ENCODE peak calls at places on chromosomes 12 and 14, in ten cellular contexts. One of them, this sample, is unnamed.

GRCh38 chr12:48770756-48771155 is 18.1 kb downstream of the ADCY6 start:
- DNase-seq in heart left ventricle: no peak
- DNase-seq in heart right ventricle: no peak
- DNase-seq in right atrium auricular region: no peak
- DNase-seq in fibroblast of pulmonary artery: no peak
- DNase-seq in Peyer's patch: no peak
- DNase-seq in GM12865: no peak
- DNase-seq in A549: no peak
- DNase-seq in naive thymus-derived CD4-positive, alpha-beta T cell: no peak
- DNase-seq in ovary: no peak
- DNase-seq in this sample: no peak

GRCh38 chr14:100529561-100530031 is 57.6 kb downstream of the BEGAIN start:
- DNase-seq in heart left ventricle: no peak
- DNase-seq in heart right ventricle: peak; percentile 2
- DNase-seq in right atrium auricular region: peak; percentile 42
- DNase-seq in fibroblast of pulmonary artery: no peak
- DNase-seq in Peyer's patch: peak; percentile 44
- DNase-seq in GM12865: no peak
- DNase-seq in A549: no peak
- DNase-seq in naive thymus-derived CD4-positive, alpha-beta T cell: no peak
- DNase-seq in ovary: no peak
- DNase-seq in this sample: no peak

GRCh38 chr12:57341275-57341990 is 89.4 kb downstream of the R3HDM2 start:
- DNase-seq in heart left ventricle: no peak
- DNase-seq in heart right ventricle: peak; percentile 11
- DNase-seq in right atrium auricular region: no peak
- DNase-seq in fibroblast of pulmonary artery: peak; percentile 30
- DNase-seq in Peyer's patch: no peak
- DNase-seq in GM12865: no peak
- DNase-seq in A549: peak; percentile 74
- DNase-seq in naive thymus-derived CD4-positive, alpha-beta T cell: no peak
- DNase-seq in ovary: no peak
- DNase-seq in this sample: no peak

GRCh38 chr12:106233011-106233410 is 14.8 kb downstream of the CKAP4 start:
- DNase-seq in heart left ventricle: no peak
- DNase-seq in heart right ventricle: no peak
- DNase-seq in right atrium auricular region: no peak
- DNase-seq in fibroblast of pulmonary artery: no peak
- DNase-seq in Peyer's patch: no peak
- DNase-seq in GM12865: no peak
- DNase-seq in A549: no peak
- DNase-seq in naive thymus-derived CD4-positive, alpha-beta T cell: no peak
- DNase-seq in ovary: no peak
- DNase-seq in this sample: no peak

GRCh38 chr14:36522972-36523685 is 3.1 kb upstream of the NKX2-1 start:
- DNase-seq in heart left ventricle: no peak
- DNase-seq in heart right ventricle: no peak
- DNase-seq in right atrium auricular region: no peak
- DNase-seq in fibroblast of pulmonary artery: no peak
- DNase-seq in Peyer's patch: no peak
- DNase-seq in GM12865: no peak
- DNase-seq in A549: no peak
- DNase-seq in naive thymus-derived CD4-positive, alpha-beta T cell: no peak
- DNase-seq in ovary: no peak
- DNase-seq in this sample: no peak

GRCh38 chr14:33229269-33229924 is 290.7 kb downstream of the NPAS3 start:
- DNase-seq in heart left ventricle: no peak
- DNase-seq in heart right ventricle: no peak
- DNase-seq in right atrium auricular region: no peak
- DNase-seq in fibroblast of pulmonary artery: peak; percentile 36
- DNase-seq in Peyer's patch: no peak
- DNase-seq in GM12865: no peak
- DNase-seq in A549: no peak
- DNase-seq in naive thymus-derived CD4-positive, alpha-beta T cell: no peak
- DNase-seq in ovary: no peak
- DNase-seq in this sample: no peak

GRCh38 chr12:125065753-125066570 is 727 bp downstream of the AACS start:
- DNase-seq in heart left ventricle: no peak
- DNase-seq in heart right ventricle: no peak
- DNase-seq in right atrium auricular region: no peak
- DNase-seq in fibroblast of pulmonary artery: no peak
- DNase-seq in Peyer's patch: no peak
- DNase-seq in GM12865: no peak
- DNase-seq in A549: no peak
- DNase-seq in naive thymus-derived CD4-positive, alpha-beta T cell: no peak
- DNase-seq in ovary: no peak
- DNase-seq in this sample: no peak

GRCh38 chr14:49294736-49295135 is 291.4 kb downstream of the RPS29 start:
- DNase-seq in heart left ventricle: no peak
- DNase-seq in heart right ventricle: no peak
- DNase-seq in right atrium auricular region: no peak
- DNase-seq in fibroblast of pulmonary artery: no peak
- DNase-seq in Peyer's patch: no peak
- DNase-seq in GM12865: no peak
- DNase-seq in A549: no peak
- DNase-seq in naive thymus-derived CD4-positive, alpha-beta T cell: no peak
- DNase-seq in ovary: no peak
- DNase-seq in this sample: no peak

GRCh38 chr12:14193623-14194022 is 171.9 kb upstream of the ATF7IP start:
- DNase-seq in heart left ventricle: no peak
- DNase-seq in heart right ventricle: no peak
- DNase-seq in right atrium auricular region: no peak
- DNase-seq in fibroblast of pulmonary artery: no peak
- DNase-seq in Peyer's patch: no peak
- DNase-seq in GM12865: no peak
- DNase-seq in A549: no peak
- DNase-seq in naive thymus-derived CD4-positive, alpha-beta T cell: no peak
- DNase-seq in ovary: no peak
- DNase-seq in this sample: no peak

GRCh38 chr14:53946071-53946403 is 10.6 kb downstream of the BMP4 start:
- DNase-seq in heart left ventricle: no peak
- DNase-seq in heart right ventricle: no peak
- DNase-seq in right atrium auricular region: no peak
- DNase-seq in fibroblast of pulmonary artery: no peak
- DNase-seq in Peyer's patch: no peak
- DNase-seq in GM12865: no peak
- DNase-seq in A549: no peak
- DNase-seq in naive thymus-derived CD4-positive, alpha-beta T cell: no peak
- DNase-seq in ovary: no peak
- DNase-seq in this sample: no peak
- H3K4me3 ChIP-seq in heart left ventricle: no peak overlapping the region
- H3K4me3 ChIP-seq in heart right ventricle: no peak overlapping the region
- H3K4me3 ChIP-seq in right atrium auricular region: no peak overlapping the region
- H3K4me3 ChIP-seq in fibroblast of pulmonary artery: no peak overlapping the region
- H3K4me3 ChIP-seq in Peyer's patch: no peak overlapping the region
- H3K4me3 ChIP-seq in GM12865: no peak overlapping the region
- H3K4me3 ChIP-seq in A549: no peak overlapping the region
- H3K4me3 ChIP-seq in naive thymus-derived CD4-positive, alpha-beta T cell: no peak overlapping the region
- H3K4me3 ChIP-seq in ovary: no peak overlapping the region
- H3K4me3 ChIP-seq in this sample: no peak overlapping the region

GRCh38 chr12:114678028-114678427 is 5.9 kb downstream of the TBX3 start:
- DNase-seq in heart left ventricle: no peak
- DNase-seq in heart right ventricle: no peak
- DNase-seq in right atrium auricular region: no peak
- DNase-seq in fibroblast of pulmonary artery: no peak
- DNase-seq in Peyer's patch: no peak
- DNase-seq in GM12865: no peak
- DNase-seq in A549: no peak
- DNase-seq in naive thymus-derived CD4-positive, alpha-beta T cell: no peak
- DNase-seq in ovary: no peak
- DNase-seq in this sample: no peak

GRCh38 chr12:114678718-114679117 is 5.3 kb downstream of the TBX3 start:
- DNase-seq in heart left ventricle: no peak
- DNase-seq in heart right ventricle: no peak
- DNase-seq in right atrium auricular region: no peak
- DNase-seq in fibroblast of pulmonary artery: no peak
- DNase-seq in Peyer's patch: no peak
- DNase-seq in GM12865: no peak
- DNase-seq in A549: no peak
- DNase-seq in naive thymus-derived CD4-positive, alpha-beta T cell: no peak
- DNase-seq in ovary: no peak
- DNase-seq in this sample: no peak

GRCh38 chr12:114680498-114681148 is 3.4 kb downstream of the TBX3 start:
- DNase-seq in heart left ventricle: no peak
- DNase-seq in heart right ventricle: no peak
- DNase-seq in right atrium auricular region: no peak
- DNase-seq in fibroblast of pulmonary artery: no peak
- DNase-seq in Peyer's patch: no peak
- DNase-seq in GM12865: no peak
- DNase-seq in A549: no peak
- DNase-seq in naive thymus-derived CD4-positive, alpha-beta T cell: no peak
- DNase-seq in ovary: no peak
- DNase-seq in this sample: no peak

GRCh38 chr12:114679942-114680341 is 4.0 kb downstream of the TBX3 start:
- DNase-seq in heart left ventricle: no peak
- DNase-seq in heart right ventricle: no peak
- DNase-seq in right atrium auricular region: no peak
- DNase-seq in fibroblast of pulmonary artery: no peak
- DNase-seq in Peyer's patch: no peak
- DNase-seq in GM12865: no peak
- DNase-seq in A549: no peak
- DNase-seq in naive thymus-derived CD4-positive, alpha-beta T cell: no peak
- DNase-seq in ovary: no peak
- DNase-seq in this sample: no peak

GRCh38 chr12:114679452-114679875 is 4.5 kb downstream of the TBX3 start:
- DNase-seq in heart left ventricle: no peak
- DNase-seq in heart right ventricle: no peak
- DNase-seq in right atrium auricular region: no peak
- DNase-seq in fibroblast of pulmonary artery: no peak
- DNase-seq in Peyer's patch: peak; percentile 25
- DNase-seq in GM12865: no peak
- DNase-seq in A549: no peak
- DNase-seq in naive thymus-derived CD4-positive, alpha-beta T cell: no peak
- DNase-seq in ovary: no peak
- DNase-seq in this sample: no peak
- H3K4me3 ChIP-seq in heart left ventricle: peak overlapping the region; percentile 75
- H3K4me3 ChIP-seq in heart right ventricle: peak overlapping the region; percentile 48
- H3K4me3 ChIP-seq in right atrium auricular region: peak overlapping the region; percentile 67
- H3K4me3 ChIP-seq in fibroblast of pulmonary artery: peak overlapping the region; percentile 99
- H3K4me3 ChIP-seq in Peyer's patch: peak overlapping the region; percentile 81
- H3K4me3 ChIP-seq in GM12865: no peak overlapping the region
- H3K4me3 ChIP-seq in A549: no peak overlapping the region
- H3K4me3 ChIP-seq in naive thymus-derived CD4-positive, alpha-beta T cell: no peak overlapping the region
- H3K4me3 ChIP-seq in ovary: peak overlapping the region; percentile 49
- H3K4me3 ChIP-seq in this sample: peak overlapping the region; percentile 73

GRCh38 chr12:120118710-120119097 is 2.2 kb upstream of the RAB35 start:
- DNase-seq in heart left ventricle: no peak
- DNase-seq in heart right ventricle: no peak
- DNase-seq in right atrium auricular region: no peak
- DNase-seq in fibroblast of pulmonary artery: peak; percentile 40
- DNase-seq in Peyer's patch: no peak
- DNase-seq in GM12865: peak; percentile 48
- DNase-seq in A549: no peak
- DNase-seq in naive thymus-derived CD4-positive, alpha-beta T cell: no peak
- DNase-seq in ovary: no peak
- DNase-seq in this sample: no peak
- H3K4me3 ChIP-seq in heart left ventricle: peak overlapping the region; percentile 96
- H3K4me3 ChIP-seq in heart right ventricle: no peak overlapping the region
- H3K4me3 ChIP-seq in right atrium auricular region: no peak overlapping the region
- H3K4me3 ChIP-seq in fibroblast of pulmonary artery: peak overlapping the region; percentile 68
- H3K4me3 ChIP-seq in Peyer's patch: no peak overlapping the region
- H3K4me3 ChIP-seq in GM12865: peak overlapping the region; percentile 95
- H3K4me3 ChIP-seq in A549: peak overlapping the region; percentile 96
- H3K4me3 ChIP-seq in naive thymus-derived CD4-positive, alpha-beta T cell: peak overlapping the region; percentile 82
- H3K4me3 ChIP-seq in ovary: no peak overlapping the region
- H3K4me3 ChIP-seq in this sample: peak overlapping the region; percentile 89

DNA sequence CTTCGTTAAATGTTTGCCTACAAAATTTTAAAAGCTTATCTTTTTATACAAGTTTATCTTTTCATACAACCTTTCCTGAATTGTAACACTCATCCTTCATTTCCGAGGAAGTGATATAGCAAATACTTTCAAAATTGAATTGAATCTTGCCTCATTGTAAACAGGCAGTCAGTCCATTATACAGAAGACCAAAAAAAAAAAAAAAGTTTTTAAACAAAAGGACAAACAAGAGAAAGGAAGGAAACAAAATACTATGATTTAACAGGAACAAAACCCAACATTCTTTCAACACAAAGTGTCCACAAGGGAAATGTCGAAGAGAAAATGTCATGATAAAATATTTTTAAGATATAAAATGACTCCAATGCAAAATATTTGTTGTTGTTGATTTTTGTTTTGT is 8.5 kb downstream of the ATF7 start:
- DNase-seq in heart left ventricle: no peak
- DNase-seq in heart right ventricle: no peak
- DNase-seq in right atrium auricular region: no peak
- DNase-seq in fibroblast of pulmonary artery: no peak
- DNase-seq in Peyer's patch: no peak
- DNase-seq in GM12865: no peak
- DNase-seq in A549: no peak
- DNase-seq in naive thymus-derived CD4-positive, alpha-beta T cell: no peak
- DNase-seq in ovary: no peak
- DNase-seq in this sample: no peak
- H3K4me3 ChIP-seq in heart left ventricle: peak overlapping the region; percentile 4
- H3K4me3 ChIP-seq in heart right ventricle: peak overlapping the region; percentile 30
- H3K4me3 ChIP-seq in right atrium auricular region: no peak overlapping the region
- H3K4me3 ChIP-seq in fibroblast of pulmonary artery: no peak overlapping the region
- H3K4me3 ChIP-seq in Peyer's patch: no peak overlapping the region
- H3K4me3 ChIP-seq in GM12865: peak overlapping the region; percentile 62
- H3K4me3 ChIP-seq in A549: no peak overlapping the region
- H3K4me3 ChIP-seq in naive thymus-derived CD4-positive, alpha-beta T cell: no peak overlapping the region
- H3K4me3 ChIP-seq in ovary: peak overlapping the region; percentile 6
- H3K4me3 ChIP-seq in this sample: no peak overlapping the region